ENCODE peak calls at places on chromosomes 6 and 20, in ten cellular contexts. L is CD8-positive, alpha-beta T cell; T is endodermal cell; U is dorsolateral prefrontal cortex; J is astrocyte of the spinal cord; Z is IMR-90; W is neural crest cell; G is esophagus muscularis mucosa; F is prostate gland; P is foreskin keratinocyte. N is an unnamed sample.

GRCh38 chr6:34246563-34247391 is 2.0 kb downstream of the SMIM29 start:
- DNase-seq in P (no peak), T (peak; percentile 89), F (no peak), L (peak; percentile 57), U (no peak), G (no peak), J (peak; percentile 23), W (peak; percentile 49), Z (peak; percentile 46), N (no peak)

GRCh38 chr6:10801224-10801848 is 37.0 kb downstream of the MAK start:
- DNase-seq in G (no peak), F (peak; percentile 48), Z (peak; percentile 58), L (peak; percentile 62), P (no peak), J (peak; percentile 67), T (peak; percentile 88), W (peak; percentile 54), U (peak; percentile 44), N (peak; percentile 37)

GRCh38 chr6:166167258-166167731 is 356 bp downstream of the TBXT start:
- DNase-seq in W (no peak), Z (no peak), G (no peak), F (no peak), J (no peak), T (peak; percentile 83), L (no peak), U (no peak), P (no peak), N (no peak)

GRCh38 chr6:53573299-53573698 is 28.4 kb upstream of the GCLC start:
- DNase-seq in P (no peak), F (no peak), J (no peak), L (no peak), U (no peak), T (peak; percentile 67), G (no peak), Z (no peak), W (no peak), N (no peak)

GRCh38 chr6:159984268-159984786 is 15.4 kb downstream of the IGF2R start:
- DNase-seq in T (no peak), W (no peak), G (no peak), L (no peak), Z (peak; percentile 93), F (no peak), P (peak; percentile 79), J (peak; percentile 84), U (no peak), N (no peak)

GRCh38 chr6:34583461-34583860 is 27.3 kb upstream of the SPDEF start:
- DNase-seq in Z (no peak), L (peak; percentile 10), G (no peak), J (no peak), W (no peak), P (no peak), F (no peak), T (peak; percentile 34), U (no peak), N (no peak)

GRCh38 chr6:56868687-56869086 is 86.2 kb upstream of the BEND6 start:
- DNase-seq in Z (peak; percentile 89), F (no peak), L (no peak), J (peak; percentile 71), P (no peak), T (no peak), W (no peak), U (no peak), G (no peak), N (no peak)

GRCh38 chr6:17714879-17715860 is 8.4 kb upstream of the NUP153 start:
- DNase-seq in W (no peak), T (peak; percentile 45), U (no peak), P (peak; percentile 70), L (no peak), J (peak; percentile 93), Z (peak; percentile 98), F (no peak), G (no peak), N (no peak)

GRCh38 chr20:40728470-40728869 is 39.4 kb upstream of the MAFB start:
- DNase-seq in F (no peak), W (no peak), T (no peak), U (no peak), L (no peak), J (no peak), Z (no peak), P (no peak), G (no peak), N (no peak)
- TF ChIP-seq CTCF in F (no peak), W (peak; percentile 33), T (peak; percentile 53), U (no peak), L (no peak), J (peak; percentile 22), Z (peak; percentile 22), P (peak; percentile 16), G (no peak), N (peak; percentile 17)

GRCh38 chr20:47785900-47786762 is 850 bp upstream of the SULF2 start:
- DNase-seq in P (no peak), J (peak; percentile 73), Z (peak; percentile 71), U (peak; percentile 67), G (peak; percentile 93), T (peak; percentile 87), L (no peak), W (peak; percentile 75), F (peak; percentile 68), N (peak; percentile 57)
- TF ChIP-seq CTCF in P (peak; percentile 91), J (peak; percentile 67), Z (peak; percentile 58), U (peak; percentile 74), G (peak; percentile 85), T (peak; percentile 86), L (no peak), W (peak; percentile 85), F (peak; percentile 79), N (peak; percentile 72)

DNA sequence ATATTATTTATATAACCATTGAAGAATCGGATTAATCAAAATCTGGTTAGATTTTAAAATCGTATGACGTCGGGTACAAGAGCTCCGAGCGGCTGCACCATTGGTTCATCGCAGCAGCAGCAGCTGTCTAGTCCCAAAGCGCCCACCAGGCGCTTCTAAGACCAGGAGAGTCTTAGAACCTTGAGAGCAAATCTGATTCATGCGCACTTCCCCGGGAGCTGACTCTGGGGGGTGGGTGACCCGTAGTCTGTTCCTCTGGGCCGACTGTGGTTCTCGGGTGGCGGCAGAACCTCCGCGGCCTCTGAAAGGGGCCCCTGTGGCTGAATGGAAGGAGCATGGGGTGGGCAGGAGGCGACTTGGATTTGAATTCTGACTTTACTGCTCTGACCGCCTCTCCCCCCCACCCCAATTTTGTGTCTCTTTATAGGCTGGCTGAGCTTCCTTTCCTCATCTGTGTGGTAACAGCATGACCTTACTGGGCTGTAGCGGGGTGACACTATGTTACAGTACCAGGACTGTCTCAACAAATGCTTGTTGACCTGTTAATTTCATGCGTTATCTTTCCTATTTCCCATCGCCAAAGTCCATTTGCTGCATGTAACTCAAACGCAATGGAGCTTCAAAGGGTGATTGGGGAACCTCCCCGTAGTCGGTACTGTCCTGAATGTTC is 119.7 kb downstream of the RTN4IP1 start:
- DNase-seq in J (peak; percentile 55), T (peak; percentile 71), U (no peak), W (no peak), P (no peak), Z (no peak), G (no peak), F (no peak), L (peak; percentile 57), N (no peak)
- TF ChIP-seq CTCF in J (peak; percentile 39), T (peak; percentile 70), U (no peak), W (no peak), P (no peak), Z (no peak), G (no peak), F (no peak), L (peak; percentile 44), N (peak; percentile 40)

DNA sequence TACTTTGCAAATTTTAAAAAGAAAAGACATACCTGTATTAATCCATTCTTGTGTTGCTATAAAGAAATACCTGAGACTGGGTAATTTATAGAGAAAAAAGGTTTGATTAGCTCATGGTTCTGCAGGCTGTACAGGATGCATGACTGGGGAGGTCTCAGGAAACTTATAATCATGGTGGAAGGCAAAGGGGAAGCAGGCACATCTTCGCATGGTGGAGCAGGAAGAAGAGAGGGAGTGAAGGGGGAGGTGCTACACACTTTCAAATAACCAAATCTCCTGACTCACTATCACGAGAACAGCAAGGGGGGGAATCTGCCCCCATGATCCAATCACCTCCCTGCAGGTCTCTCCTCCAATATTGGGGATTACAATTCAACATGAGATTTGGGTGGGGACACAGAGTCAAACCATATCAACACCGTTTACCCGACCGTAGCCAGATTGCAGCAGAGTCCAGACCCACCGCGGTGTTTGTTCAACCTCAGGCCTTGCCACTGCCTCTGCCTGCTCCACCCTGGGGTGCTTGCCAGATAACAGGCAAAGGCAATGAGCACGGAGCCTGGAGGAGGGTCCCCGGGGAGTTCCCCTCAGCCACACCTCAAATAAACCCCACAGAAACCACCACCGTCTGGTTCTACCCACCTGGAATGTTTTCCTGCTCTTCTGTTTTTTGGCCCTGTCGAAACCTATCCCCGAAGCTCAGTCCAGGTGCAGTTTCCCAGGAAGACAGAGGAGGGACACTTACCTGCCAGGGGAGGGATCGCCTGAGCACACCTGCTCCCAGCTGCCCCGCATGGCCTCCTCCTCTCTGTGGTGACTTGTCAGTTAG is 142.2 kb upstream of the AFDN start:
- DNase-seq in L (no peak), J (no peak), P (no peak), Z (no peak), T (peak; percentile 69), U (no peak), G (no peak), W (no peak), F (no peak), N (no peak)
- TF ChIP-seq CTCF in L (no peak), J (no peak), P (no peak), Z (no peak), T (peak; percentile 49), U (no peak), G (no peak), W (no peak), F (no peak), N (no peak)

DNA sequence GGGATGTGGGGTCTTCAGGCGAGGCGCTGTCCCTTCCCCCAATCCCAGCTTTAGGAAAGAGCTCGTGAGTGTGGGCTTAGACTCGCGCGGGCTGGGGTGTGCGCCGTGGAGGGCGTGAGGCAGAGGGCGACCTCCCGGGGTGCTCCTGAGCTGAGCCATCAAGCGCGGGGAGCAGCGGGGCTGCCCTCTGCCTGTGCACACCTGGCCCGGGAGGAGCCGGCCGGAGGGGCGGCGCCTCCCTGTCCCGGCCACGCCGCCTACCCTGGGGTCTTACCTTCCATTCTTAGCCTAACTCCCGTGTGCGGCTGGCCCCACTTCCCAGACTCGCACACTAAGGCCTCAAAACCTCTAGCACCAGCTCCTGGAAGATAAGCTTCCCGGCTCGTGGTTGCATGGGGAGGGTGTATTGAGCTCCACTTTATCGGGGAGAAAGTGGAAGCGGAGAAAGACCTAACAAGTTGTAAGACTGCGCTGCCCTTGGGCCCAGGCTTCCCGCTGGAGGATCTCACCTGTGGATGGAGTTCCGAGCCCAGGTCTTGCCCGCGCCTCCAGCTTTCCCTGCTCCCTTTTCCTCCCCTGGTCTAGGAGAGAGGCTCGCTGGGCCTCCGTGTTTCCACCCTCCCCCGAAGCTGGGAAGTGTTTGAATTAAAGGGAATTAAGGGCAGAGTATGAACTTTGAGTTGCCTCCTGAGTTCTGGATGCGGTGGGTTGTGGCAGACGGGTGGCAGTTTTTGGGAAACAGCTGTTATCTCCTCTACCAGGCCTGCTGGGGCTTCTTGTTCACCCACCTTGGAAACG is 1.2 kb downstream of the DNMT3B start:
- DNase-seq in W (no peak), G (no peak), J (no peak), U (no peak), L (peak; percentile 21), T (peak; percentile 66), Z (no peak), P (no peak), F (no peak), N (no peak)
- TF ChIP-seq CTCF in W (no peak), G (no peak), J (no peak), U (no peak), L (no peak), T (no peak), Z (no peak), P (no peak), F (no peak), N (no peak)

N was measured in progenitor cell of endocrine pancreas.